ENCODE peak calls at places on chromosomes 12 and 14, in six cellular contexts. N is CD8-positive, alpha-beta T cell; T is Karpas-422; I is GM23248; G is breast epithelium; W is adipocyte. P is an unnamed sample. For H3K36me3, the result is how much of the 10 kb centered on the place peaks cover.

GRCh38 chr12:124236651-124237050 is 58.2 kb upstream of the RFLNA start:
- DNase-seq in N (no peak), T (no peak), I (peak), G (no peak), W (peak), P (no peak)

GRCh38 chr14:99412122-99413061 is 68.3 kb downstream of the SETD3 start:
- DNase-seq in N (no peak), T (no peak), I (no peak), G (no peak), W (no peak), P (no peak)

GRCh38 chr14:90730367-90730766 is 85.9 kb downstream of the TTC7B start:
- DNase-seq in N (no peak), T (no peak), I (no peak), G (no peak), W (no peak), P (no peak)

GRCh38 chr12:15209782-15210181 is 11.4 kb downstream of the RERG start:
- DNase-seq in N (no peak), T (no peak), I (peak), G (no peak), W (peak), P (no peak)

GRCh38 chr14:57179273-57179672 is 89.4 kb downstream of the EXOC5 start:
- DNase-seq in N (no peak), T (no peak), I (no peak), G (no peak), W (no peak), P (no peak)

GRCh38 chr12:111093428-111094142 is 173.2 kb upstream of the MYL2 start:
- DNase-seq in N (peak), T (no peak), I (no peak), G (no peak), W (no peak), P (no peak)

GRCh38 chr12:95970905-95971304 is 25.2 kb downstream of the HAL start:
- DNase-seq in N (no peak), T (no peak), I (peak), G (no peak), W (no peak), P (no peak)

GRCh38 chr12:90163975-90164374 is 455.3 kb upstream of the ATP2B1 start:
- DNase-seq in N (no peak), T (no peak), I (peak), G (no peak), W (no peak), P (no peak)

GRCh38 chr12:91256471-91256870 is 73.9 kb upstream of the DCN start:
- DNase-seq in N (no peak), T (peak), I (no peak), G (no peak), W (peak), P (no peak)

GRCh38 chr12:39628836-39629235 is 9.2 kb upstream of the ABCD2 start:
- DNase-seq in N (no peak), T (no peak), I (no peak), G (no peak), W (no peak), P (no peak)

GRCh38 chr12:40204337-40204736 is 20.5 kb upstream of the LRRK2 start:
- DNase-seq in N (no peak), T (no peak), I (no peak), G (no peak), W (no peak), P (no peak)

GRCh38 chr12:13197526-13198141 is 1.1 kb downstream of the EMP1 start:
- DNase-seq in N (no peak), T (no peak), I (peak), G (no peak), W (peak), P (no peak)

GRCh38 chr14:101820283-101820798 is 58.8 kb downstream of the PPP2R5C start:
- DNase-seq in N (no peak), T (peak), I (no peak), G (no peak), W (no peak), P (no peak)

GRCh38 chr12:111469406-111469805 is 63.7 kb downstream of the SH2B3 start:
- DNase-seq in N (no peak), T (no peak), I (peak), G (no peak), W (peak), P (no peak)

GRCh38 chr14:96739511-96739910 is 57.7 kb upstream of the VRK1 start:
- DNase-seq in N (no peak), T (no peak), I (no peak), G (no peak), W (no peak), P (no peak)

GRCh38 chr12:111557271-111558106 is 41.6 kb downstream of the ATXN2 start:
- DNase-seq in N (no peak), T (no peak), I (peak), G (no peak), W (peak), P (no peak)

GRCh38 chr12:41946106-41946505 is 198.6 kb downstream of the GXYLT1 start:
- DNase-seq in N (no peak), T (no peak), I (no peak), G (no peak), W (no peak), P (no peak)

GRCh38 chr14:24674204-24674970 is 40.4 kb upstream of the GZMB start:
- DNase-seq in N (peak), T (peak), I (no peak), G (no peak), W (no peak), P (no peak)

GRCh38 chr14:86574778-86575129 is 1044.8 kb downstream of the FLRT2 start:
- DNase-seq in N (no peak), T (no peak), I (no peak), G (no peak), W (no peak), P (no peak)

GRCh38 chr12:20368653-20369163 is 371 bp downstream of the PDE3A start:
- DNase-seq in N (no peak), T (no peak), I (peak), G (no peak), W (peak), P (no peak)

GRCh38 chr12:62210422-62210821 is 49.8 kb upstream of the USP15 start:
- DNase-seq in N (peak), T (peak), I (peak), G (no peak), W (peak), P (peak)
- H3K36me3 ChIP-seq in N (under half), T (under half), I (under half), G (under half), W (under half), P (under half)

DNA sequence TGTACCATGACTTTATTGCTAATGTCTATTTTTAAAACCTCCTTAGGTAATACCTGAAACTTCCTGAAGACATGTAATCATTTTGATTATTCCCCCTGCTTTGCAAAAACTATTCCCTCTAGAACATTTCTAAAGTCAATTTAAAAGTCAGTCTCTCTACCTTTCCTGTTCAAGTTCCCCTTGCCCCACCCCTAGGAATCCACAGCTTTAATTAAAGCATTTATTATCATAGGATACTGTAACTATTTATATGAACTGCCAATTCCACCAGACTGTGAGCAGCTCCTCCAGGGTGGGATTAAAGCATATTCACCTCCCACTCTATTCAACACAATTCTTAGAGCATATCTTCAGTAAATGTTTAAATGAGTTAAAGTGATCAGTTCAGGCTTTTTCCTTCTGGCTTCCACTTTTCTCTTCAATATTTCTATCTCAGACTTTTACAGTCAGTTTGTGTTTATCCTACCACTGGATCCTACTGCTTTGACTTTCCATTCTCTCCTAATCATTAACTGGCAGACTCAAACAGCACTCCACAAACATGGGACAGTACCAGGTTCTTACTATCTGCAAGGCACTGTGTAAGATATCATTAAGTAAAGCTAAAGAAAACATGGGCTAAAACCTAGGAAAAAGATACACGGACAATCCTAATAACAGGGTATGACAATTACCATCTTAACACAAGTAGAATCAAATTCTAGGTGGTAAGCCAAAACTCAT is 39.1 kb downstream of the PTPN21 start:
- DNase-seq in N (no peak), T (no peak), I (no peak), G (no peak), W (no peak), P (no peak)
- H3K36me3 ChIP-seq in N (under half), T (under half), I (under half), G (under half), W (under half), P (under half)

GRCh38 chr12:52182898-52183543 is 8.8 kb downstream of the KRT80 start:
- DNase-seq in N (no peak), T (no peak), I (no peak), G (no peak), W (no peak), P (no peak)
- H3K36me3 ChIP-seq in N (under half), T (under half), I (under half), G (under half), W (under half), P (under half)

DNA sequence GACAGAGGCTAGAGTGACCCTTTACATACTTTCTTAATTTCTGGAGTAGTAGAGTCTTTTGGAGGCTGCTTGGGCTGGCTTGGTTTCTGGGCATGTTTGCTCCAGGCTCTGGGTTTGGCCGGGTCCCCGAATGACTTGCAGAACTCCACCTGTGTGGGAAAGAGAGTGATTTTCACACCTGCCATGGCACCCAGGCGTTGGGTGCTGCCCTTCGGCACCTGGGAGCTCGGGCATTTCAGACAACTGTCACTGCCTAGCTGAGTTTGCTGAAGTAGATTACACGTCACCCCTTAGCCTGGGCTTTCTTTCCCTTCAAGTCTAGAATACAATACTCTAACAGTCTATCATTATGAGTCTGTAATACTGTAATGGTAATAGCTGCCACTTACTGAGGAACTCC is 6.1 kb downstream of the RBM19 start:
- DNase-seq in N (no peak), T (no peak), I (no peak), G (no peak), W (no peak), P (no peak)
- H3K36me3 ChIP-seq in N (half or more), T (under half), I (under half), G (under half), W (half or more), P (under half)

GRCh38 chr12:53212931-53213330 is 5.9 kb upstream of the ITGB7 start:
- DNase-seq in N (no peak), T (peak), I (peak), G (no peak), W (no peak), P (no peak)
- H3K36me3 ChIP-seq in N (under half), T (under half), I (half or more), G (under half), W (under half), P (under half)

GRCh38 chr14:105385322-105385637 is 13.1 kb upstream of the TEX22 start:
- DNase-seq in N (no peak), T (no peak), I (no peak), G (no peak), W (no peak), P (no peak)

GRCh38 chr14:105386581-105387529 is 11.5 kb upstream of the TEX22 start:
- DNase-seq in N (no peak), T (no peak), I (no peak), G (no peak), W (no peak), P (no peak)

GRCh38 chr14:105387530-105387922 is 10.8 kb upstream of the TEX22 start:
- DNase-seq in N (no peak), T (no peak), I (no peak), G (no peak), W (no peak), P (no peak)

GRCh38 chr14:105384605-105385321 is 13.6 kb upstream of the TEX22 start:
- DNase-seq in N (no peak), T (no peak), I (no peak), G (no peak), W (no peak), P (no peak)

DNA sequence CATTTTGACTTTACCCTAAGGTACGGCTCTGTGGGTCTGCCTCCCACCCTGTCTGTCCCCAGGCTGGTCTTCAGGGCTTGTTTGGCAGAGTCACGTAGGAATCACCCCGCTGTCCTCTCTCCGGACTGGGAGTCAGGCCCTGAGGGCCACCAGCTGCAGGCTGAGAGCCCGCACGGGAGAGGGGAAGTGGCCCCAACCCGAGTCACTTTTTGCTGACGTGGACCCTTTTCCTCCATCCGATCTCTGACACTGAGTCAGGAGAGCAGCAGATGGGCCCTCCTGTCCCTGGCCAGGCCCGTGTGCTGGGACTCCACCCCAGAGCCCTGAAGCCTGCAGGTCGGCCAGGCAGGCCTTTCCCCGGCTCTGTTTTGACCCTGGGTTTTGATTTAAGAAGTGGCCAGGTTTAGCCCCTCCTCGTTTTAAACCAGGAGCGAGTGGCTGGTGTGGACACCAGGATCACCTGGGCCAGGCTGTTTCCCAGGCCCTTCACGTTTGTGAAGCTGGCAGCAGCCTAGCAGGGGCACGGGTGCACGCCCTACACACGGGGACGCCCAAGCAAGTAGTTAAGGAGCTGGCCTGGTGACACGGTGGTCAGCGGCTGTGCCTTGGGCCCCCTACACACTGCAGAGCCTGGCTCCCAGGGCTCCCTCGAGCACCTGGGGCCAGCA is 12.5 kb upstream of the TEX22 start:
- DNase-seq in N (no peak), T (no peak), I (no peak), G (no peak), W (no peak), P (no peak)
- H3K36me3 ChIP-seq in N (under half), T (under half), I (under half), G (under half), W (under half), P (under half)

P was measured in Panc1.